ENCODE peak calls at places on chromosomes 7 and 10, in four cellular contexts. D, X, A and O are unnamed samples.

GRCh38 chr10:127834221-127834620 is 58.5 kb downstream of the CLRN3 start:
- DNase-seq in D (no peak), X (no peak), A (no peak), O (peak; percentile 79)

GRCh38 chr7:95394370-95394769 is 1.8 kb downstream of the PON3 start:
- DNase-seq in D (no peak), X (no peak), A (no peak), O (no peak)

GRCh38 chr7:135645296-135645904 is 16.9 kb upstream of the STMP1 start:
- DNase-seq in D (no peak), X (peak; percentile 45), A (no peak), O (no peak)

GRCh38 chr7:24637021-24637420 is 63.8 kb downstream of the PALS2 start:
- DNase-seq in D (no peak), X (no peak), A (no peak), O (no peak)

GRCh38 chr10:78919111-78919966 is 149.4 kb upstream of the ZMIZ1 start:
- DNase-seq in D (no peak), X (peak; percentile 53), A (no peak), O (no peak)

GRCh38 chr7:157522954-157523353 is 186.2 kb downstream of the DNAJB6 start:
- DNase-seq in D (no peak), X (no peak), A (peak; percentile 67), O (peak; percentile 56)

GRCh38 chr7:43372656-43373355 is 210.1 kb upstream of the STK17A start:
- DNase-seq in D (no peak), X (no peak), A (no peak), O (no peak)

GRCh38 chr7:82164813-82165212 is 278.8 kb downstream of the CACNA2D1 start:
- DNase-seq in D (no peak), X (no peak), A (no peak), O (no peak)

GRCh38 chr10:14601872-14602725 is 172.6 kb downstream of the FAM107B start:
- DNase-seq in D (peak; percentile 99), X (no peak), A (no peak), O (peak; percentile 80)

GRCh38 chr10:31393844-31394243 is 74.8 kb downstream of the ZEB1 start:
- DNase-seq in D (no peak), X (no peak), A (no peak), O (no peak)

GRCh38 chr7:30799206-30799975 is 28.2 kb downstream of the MINDY4 start:
- DNase-seq in D (peak; percentile 93), X (no peak), A (peak; percentile 89), O (no peak)

GRCh38 chr7:134778941-134779740 is at the start of gene CALD1:
- DNase-seq in D (peak; percentile 61), X (no peak), A (peak; percentile 90), O (peak; percentile 89)

GRCh38 chr7:77766801-77767605 is 31.2 kb downstream of the TMEM60 start:
- DNase-seq in D (no peak), X (no peak), A (no peak), O (no peak)

GRCh38 chr10:87603769-87604168 is 55.9 kb upstream of the PAPSS2 start:
- DNase-seq in D (no peak), X (no peak), A (no peak), O (no peak)

GRCh38 chr7:11130012-11130411 is 156.3 kb downstream of the PHF14 start:
- DNase-seq in D (no peak), X (no peak), A (no peak), O (no peak)